ENCODE peak calls at places on chromosomes 12 and 14, in ten cellular contexts. One of them, this sample, is unnamed. For H3K4me1, the result is how much of the 10 kb centered on the place peaks cover.

GRCh38 chr14:104558231-104559042 is 21.1 kb upstream of the C14orf180 start:
- DNase-seq in GM12878: no peak
- DNase-seq in fibroblast of lung: no peak
- DNase-seq in astrocyte: no peak
- DNase-seq in IMR-90: no peak
- DNase-seq in lower lobe of right lung: peak
- DNase-seq in colonic mucosa: no peak
- DNase-seq in Panc1: no peak
- DNase-seq in GM23338: no peak
- DNase-seq in right atrium auricular region: no peak
- DNase-seq in this sample: no peak

GRCh38 chr12:72632286-72632685 is 360.1 kb downstream of the TRHDE start:
- DNase-seq in GM12878: no peak
- DNase-seq in fibroblast of lung: peak
- DNase-seq in astrocyte: peak
- DNase-seq in IMR-90: peak
- DNase-seq in lower lobe of right lung: no peak
- DNase-seq in colonic mucosa: no peak
- DNase-seq in Panc1: no peak
- DNase-seq in GM23338: no peak
- DNase-seq in right atrium auricular region: no peak
- DNase-seq in this sample: no peak

GRCh38 chr14:45810152-45810872 is 557.3 kb upstream of the MIS18BP1 start:
- DNase-seq in GM12878: peak
- DNase-seq in fibroblast of lung: no peak
- DNase-seq in astrocyte: no peak
- DNase-seq in IMR-90: no peak
- DNase-seq in lower lobe of right lung: no peak
- DNase-seq in colonic mucosa: peak
- DNase-seq in Panc1: no peak
- DNase-seq in GM23338: peak
- DNase-seq in right atrium auricular region: no peak
- DNase-seq in this sample: peak

GRCh38 chr12:126156806-126157574 is 1091.8 kb downstream of the AACS start:
- DNase-seq in GM12878: no peak
- DNase-seq in fibroblast of lung: no peak
- DNase-seq in astrocyte: no peak
- DNase-seq in IMR-90: no peak
- DNase-seq in lower lobe of right lung: no peak
- DNase-seq in colonic mucosa: no peak
- DNase-seq in Panc1: no peak
- DNase-seq in GM23338: peak
- DNase-seq in right atrium auricular region: no peak
- DNase-seq in this sample: no peak

GRCh38 chr12:127588224-127588623 is 678.7 kb upstream of the TMEM132C start:
- DNase-seq in GM12878: no peak
- DNase-seq in fibroblast of lung: peak
- DNase-seq in astrocyte: peak
- DNase-seq in IMR-90: peak
- DNase-seq in lower lobe of right lung: no peak
- DNase-seq in colonic mucosa: peak
- DNase-seq in Panc1: no peak
- DNase-seq in GM23338: peak
- DNase-seq in right atrium auricular region: peak
- DNase-seq in this sample: no peak

GRCh38 chr12:59039005-59039404 is 118.7 kb upstream of the LRIG3 start:
- DNase-seq in GM12878: no peak
- DNase-seq in fibroblast of lung: no peak
- DNase-seq in astrocyte: no peak
- DNase-seq in IMR-90: no peak
- DNase-seq in lower lobe of right lung: no peak
- DNase-seq in colonic mucosa: no peak
- DNase-seq in Panc1: no peak
- DNase-seq in GM23338: no peak
- DNase-seq in right atrium auricular region: no peak
- DNase-seq in this sample: no peak

GRCh38 chr12:54398995-54399793 is 14.7 kb upstream of the ZNF385A start:
- DNase-seq in GM12878: no peak
- DNase-seq in fibroblast of lung: peak
- DNase-seq in astrocyte: peak
- DNase-seq in IMR-90: peak
- DNase-seq in lower lobe of right lung: peak
- DNase-seq in colonic mucosa: peak
- DNase-seq in Panc1: peak
- DNase-seq in GM23338: peak
- DNase-seq in right atrium auricular region: peak
- DNase-seq in this sample: peak

GRCh38 chr14:54627325-54627717 is 60.4 kb downstream of the SAMD4A start:
- DNase-seq in GM12878: no peak
- DNase-seq in fibroblast of lung: peak
- DNase-seq in astrocyte: no peak
- DNase-seq in IMR-90: no peak
- DNase-seq in lower lobe of right lung: no peak
- DNase-seq in colonic mucosa: no peak
- DNase-seq in Panc1: no peak
- DNase-seq in GM23338: peak
- DNase-seq in right atrium auricular region: no peak
- DNase-seq in this sample: no peak

DNA sequence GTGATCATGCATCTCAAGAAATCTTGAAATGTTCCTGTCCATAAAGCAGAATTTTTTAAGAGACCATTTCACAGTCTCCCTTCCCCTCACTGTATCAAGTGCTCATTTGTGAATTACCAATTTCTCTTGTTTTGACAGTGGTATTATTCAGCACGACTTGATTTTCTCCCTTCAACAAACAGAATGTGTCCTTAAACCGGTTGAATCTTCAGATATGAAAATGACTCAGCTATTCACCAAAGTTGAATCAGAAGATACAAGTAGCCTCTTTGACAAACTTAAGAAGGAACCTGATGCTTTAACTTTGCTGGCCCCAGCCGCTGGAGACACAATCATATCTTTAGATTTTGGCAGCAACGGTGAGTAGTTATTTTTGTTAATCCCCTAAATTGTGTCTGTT is 25.5 kb upstream of the SNAPC1 start:
- DNase-seq in GM12878: no peak
- DNase-seq in fibroblast of lung: peak
- DNase-seq in astrocyte: no peak
- DNase-seq in IMR-90: peak
- DNase-seq in lower lobe of right lung: no peak
- DNase-seq in colonic mucosa: no peak
- DNase-seq in Panc1: no peak
- DNase-seq in GM23338: no peak
- DNase-seq in right atrium auricular region: no peak
- DNase-seq in this sample: no peak
- H3K27ac ChIP-seq in GM12878: no peak
- H3K27ac ChIP-seq in fibroblast of lung: no peak
- H3K27ac ChIP-seq in astrocyte: no peak
- H3K27ac ChIP-seq in IMR-90: no peak
- H3K27ac ChIP-seq in lower lobe of right lung: no peak
- H3K27ac ChIP-seq in colonic mucosa: no peak
- H3K27ac ChIP-seq in Panc1: no peak
- H3K27ac ChIP-seq in GM23338: peak
- H3K27ac ChIP-seq in right atrium auricular region: no peak
- H3K27ac ChIP-seq in this sample: no peak

GRCh38 chr12:1590083-1590979 is 4.0 kb downstream of the FBXL14 start:
- DNase-seq in GM12878: no peak
- DNase-seq in fibroblast of lung: peak
- DNase-seq in astrocyte: peak
- DNase-seq in IMR-90: peak
- DNase-seq in lower lobe of right lung: no peak
- DNase-seq in colonic mucosa: peak
- DNase-seq in Panc1: no peak
- DNase-seq in GM23338: peak
- DNase-seq in right atrium auricular region: no peak
- DNase-seq in this sample: no peak

GRCh38 chr12:1591029-1591428 is 3.4 kb downstream of the FBXL14 start:
- DNase-seq in GM12878: no peak
- DNase-seq in fibroblast of lung: peak
- DNase-seq in astrocyte: no peak
- DNase-seq in IMR-90: no peak
- DNase-seq in lower lobe of right lung: no peak
- DNase-seq in colonic mucosa: peak
- DNase-seq in Panc1: no peak
- DNase-seq in GM23338: no peak
- DNase-seq in right atrium auricular region: no peak
- DNase-seq in this sample: no peak

GRCh38 chr12:1591543-1591942 is 2.8 kb downstream of the FBXL14 start:
- DNase-seq in GM12878: no peak
- DNase-seq in fibroblast of lung: peak
- DNase-seq in astrocyte: no peak
- DNase-seq in IMR-90: peak
- DNase-seq in lower lobe of right lung: no peak
- DNase-seq in colonic mucosa: no peak
- DNase-seq in Panc1: no peak
- DNase-seq in GM23338: no peak
- DNase-seq in right atrium auricular region: no peak
- DNase-seq in this sample: no peak

GRCh38 chr12:1587927-1588573 is 6.3 kb downstream of the FBXL14 start:
- DNase-seq in GM12878: no peak
- DNase-seq in fibroblast of lung: no peak
- DNase-seq in astrocyte: no peak
- DNase-seq in IMR-90: peak
- DNase-seq in lower lobe of right lung: no peak
- DNase-seq in colonic mucosa: no peak
- DNase-seq in Panc1: no peak
- DNase-seq in GM23338: peak
- DNase-seq in right atrium auricular region: no peak
- DNase-seq in this sample: no peak

DNA sequence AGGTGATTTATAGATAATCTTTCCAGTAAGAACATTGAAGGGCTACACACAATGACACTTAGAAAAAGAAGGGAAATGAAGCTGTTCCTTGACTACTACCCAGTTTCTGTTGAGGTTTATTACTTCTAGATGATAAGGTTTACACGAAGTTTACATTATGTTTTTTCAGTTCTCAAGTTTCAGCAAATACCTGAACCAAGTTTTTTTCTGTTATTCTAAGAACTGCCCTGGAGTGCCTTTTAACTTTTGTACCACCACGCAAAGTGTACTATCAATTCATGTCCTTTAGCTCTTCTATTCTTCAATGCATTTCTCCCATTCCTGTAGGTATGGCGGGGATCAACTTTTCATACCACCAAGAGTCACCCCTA is 5.8 kb downstream of the FBXL14 start:
- DNase-seq in GM12878: no peak
- DNase-seq in fibroblast of lung: no peak
- DNase-seq in astrocyte: no peak
- DNase-seq in IMR-90: no peak
- DNase-seq in lower lobe of right lung: no peak
- DNase-seq in colonic mucosa: no peak
- DNase-seq in Panc1: no peak
- DNase-seq in GM23338: no peak
- DNase-seq in right atrium auricular region: no peak
- DNase-seq in this sample: no peak
- H3K4me1 ChIP-seq in GM12878: under half
- H3K4me1 ChIP-seq in fibroblast of lung: under half
- H3K4me1 ChIP-seq in astrocyte: half or more
- H3K4me1 ChIP-seq in IMR-90: under half
- H3K4me1 ChIP-seq in lower lobe of right lung: half or more
- H3K4me1 ChIP-seq in colonic mucosa: under half
- H3K4me1 ChIP-seq in Panc1: under half
- H3K4me1 ChIP-seq in GM23338: under half
- H3K4me1 ChIP-seq in right atrium auricular region: half or more
- H3K4me1 ChIP-seq in this sample: under half

GRCh38 chr14:37566811-37567371 is 28.2 kb downstream of the FOXA1 start:
- DNase-seq in GM12878: no peak
- DNase-seq in fibroblast of lung: peak
- DNase-seq in astrocyte: peak
- DNase-seq in IMR-90: no peak
- DNase-seq in lower lobe of right lung: no peak
- DNase-seq in colonic mucosa: peak
- DNase-seq in Panc1: no peak
- DNase-seq in GM23338: peak
- DNase-seq in right atrium auricular region: no peak
- DNase-seq in this sample: no peak

GRCh38 chr14:37573355-37573754 is 21.7 kb downstream of the FOXA1 start:
- DNase-seq in GM12878: no peak
- DNase-seq in fibroblast of lung: no peak
- DNase-seq in astrocyte: no peak
- DNase-seq in IMR-90: no peak
- DNase-seq in lower lobe of right lung: no peak
- DNase-seq in colonic mucosa: no peak
- DNase-seq in Panc1: no peak
- DNase-seq in GM23338: no peak
- DNase-seq in right atrium auricular region: no peak
- DNase-seq in this sample: no peak

GRCh38 chr14:37565550-37565949 is 29.5 kb downstream of the FOXA1 start:
- DNase-seq in GM12878: no peak
- DNase-seq in fibroblast of lung: no peak
- DNase-seq in astrocyte: no peak
- DNase-seq in IMR-90: no peak
- DNase-seq in lower lobe of right lung: no peak
- DNase-seq in colonic mucosa: no peak
- DNase-seq in Panc1: no peak
- DNase-seq in GM23338: peak
- DNase-seq in right atrium auricular region: no peak
- DNase-seq in this sample: no peak

GRCh38 chr14:37569729-37570128 is 25.3 kb downstream of the FOXA1 start:
- DNase-seq in GM12878: no peak
- DNase-seq in fibroblast of lung: no peak
- DNase-seq in astrocyte: no peak
- DNase-seq in IMR-90: no peak
- DNase-seq in lower lobe of right lung: no peak
- DNase-seq in colonic mucosa: no peak
- DNase-seq in Panc1: no peak
- DNase-seq in GM23338: no peak
- DNase-seq in right atrium auricular region: no peak
- DNase-seq in this sample: no peak

DNA sequence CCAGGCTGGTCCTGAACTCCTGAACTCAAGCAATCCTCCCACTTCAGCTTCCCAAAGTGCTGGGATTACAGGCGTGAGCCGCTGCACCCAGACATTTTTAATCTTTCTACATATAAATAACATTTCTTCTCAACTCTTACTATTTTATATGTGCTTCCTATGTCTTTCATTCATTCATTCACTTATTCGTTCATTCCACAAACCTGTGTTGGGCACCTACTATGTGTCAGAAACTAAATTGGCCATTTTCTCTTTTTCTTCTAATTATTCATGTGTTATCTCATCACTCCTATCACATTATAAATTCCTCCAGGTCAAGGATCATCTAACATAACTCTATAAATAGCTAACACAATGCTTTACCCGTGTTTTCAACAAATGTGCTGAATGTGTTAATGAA is 23.7 kb downstream of the FOXA1 start:
- DNase-seq in GM12878: no peak
- DNase-seq in fibroblast of lung: no peak
- DNase-seq in astrocyte: no peak
- DNase-seq in IMR-90: no peak
- DNase-seq in lower lobe of right lung: no peak
- DNase-seq in colonic mucosa: no peak
- DNase-seq in Panc1: no peak
- DNase-seq in GM23338: no peak
- DNase-seq in right atrium auricular region: no peak
- DNase-seq in this sample: no peak
- H3K27ac ChIP-seq in GM12878: no peak
- H3K27ac ChIP-seq in fibroblast of lung: no peak
- H3K27ac ChIP-seq in astrocyte: no peak
- H3K27ac ChIP-seq in IMR-90: no peak
- H3K27ac ChIP-seq in lower lobe of right lung: no peak
- H3K27ac ChIP-seq in colonic mucosa: no peak
- H3K27ac ChIP-seq in Panc1: no peak
- H3K27ac ChIP-seq in GM23338: no peak
- H3K27ac ChIP-seq in right atrium auricular region: no peak
- H3K27ac ChIP-seq in this sample: no peak

GRCh38 chr12:12898911-12899511 is 7.6 kb downstream of the GPRC5A start:
- DNase-seq in GM12878: no peak
- DNase-seq in fibroblast of lung: no peak
- DNase-seq in astrocyte: no peak
- DNase-seq in IMR-90: no peak
- DNase-seq in lower lobe of right lung: no peak
- DNase-seq in colonic mucosa: no peak
- DNase-seq in Panc1: no peak
- DNase-seq in GM23338: no peak
- DNase-seq in right atrium auricular region: no peak
- DNase-seq in this sample: no peak
- H3K4me1 ChIP-seq in GM12878: under half
- H3K4me1 ChIP-seq in fibroblast of lung: under half
- H3K4me1 ChIP-seq in astrocyte: under half
- H3K4me1 ChIP-seq in IMR-90: under half
- H3K4me1 ChIP-seq in lower lobe of right lung: under half
- H3K4me1 ChIP-seq in colonic mucosa: under half
- H3K4me1 ChIP-seq in Panc1: half or more
- H3K4me1 ChIP-seq in GM23338: under half
- H3K4me1 ChIP-seq in right atrium auricular region: under half
- H3K4me1 ChIP-seq in this sample: under half